ENCODE peak calls at places on chromosomes 7 and 10, in five cellular contexts. R is fibroblast of lung, I is BJ, A is ascending aorta, Z is choroid plexus epithelial cell. G is an unnamed sample.

GRCh38 chr10:75293456-75293840 is 57.7 kb upstream of the COMTD1 start:
- DNase-seq in R (peak; percentile 36), I (no peak), A (no peak), Z (no peak), G (no peak)

GRCh38 chr10:118106426-118106825 is 59.7 kb upstream of the RAB11FIP2 start:
- DNase-seq in R (peak; percentile 31), I (no peak), A (no peak), Z (peak; percentile 75), G (peak; percentile 32)

GRCh38 chr7:142885311-142886230 is at the start of gene TRPV6:
- DNase-seq in R (no peak), I (no peak), A (no peak), Z (no peak), G (no peak)

GRCh38 chr7:42976371-42976770 is 44.2 kb downstream of the MRPL32 start:
- DNase-seq in R (no peak), I (no peak), A (no peak), Z (no peak), G (no peak)

GRCh38 chr7:107582906-107583305 is 2.9 kb downstream of the BCAP29 start:
- DNase-seq in R (no peak), I (no peak), A (no peak), Z (peak; percentile 19), G (no peak)

GRCh38 chr7:107746006-107746405 is 2.1 kb downstream of the CBLL1 start:
- DNase-seq in R (no peak), I (no peak), A (no peak), Z (no peak), G (no peak)

GRCh38 chr7:1055084-1055450 is 10.7 kb downstream of the GPR146 start:
- DNase-seq in R (peak; percentile 73), I (no peak), A (no peak), Z (peak; percentile 90), G (peak; percentile 64)

GRCh38 chr10:13206546-13207443 is 27.4 kb downstream of the UCMA start:
- DNase-seq in R (peak; percentile 77), I (no peak), A (no peak), Z (peak; percentile 81), G (peak; percentile 55)

GRCh38 chr10:73785721-73786511 is 510 bp downstream of the ZSWIM8 start:
- DNase-seq in R (peak; percentile 45), I (no peak), A (no peak), Z (peak; percentile 64), G (peak; percentile 48)

GRCh38 chr10:42988517-42989395 is 88.1 kb upstream of the RET start:
- DNase-seq in R (no peak), I (no peak), A (no peak), Z (no peak), G (no peak)

GRCh38 chr10:10317151-10317550 is 700.5 kb upstream of the CELF2 start:
- DNase-seq in R (peak; percentile 35), I (no peak), A (no peak), Z (no peak), G (no peak)

GRCh38 chr7:116354546-116355422 is 144.4 kb downstream of the TES start:
- DNase-seq in R (peak; percentile 98), I (peak; percentile 97), A (no peak), Z (peak; percentile 97), G (peak; percentile 98)

DNA sequence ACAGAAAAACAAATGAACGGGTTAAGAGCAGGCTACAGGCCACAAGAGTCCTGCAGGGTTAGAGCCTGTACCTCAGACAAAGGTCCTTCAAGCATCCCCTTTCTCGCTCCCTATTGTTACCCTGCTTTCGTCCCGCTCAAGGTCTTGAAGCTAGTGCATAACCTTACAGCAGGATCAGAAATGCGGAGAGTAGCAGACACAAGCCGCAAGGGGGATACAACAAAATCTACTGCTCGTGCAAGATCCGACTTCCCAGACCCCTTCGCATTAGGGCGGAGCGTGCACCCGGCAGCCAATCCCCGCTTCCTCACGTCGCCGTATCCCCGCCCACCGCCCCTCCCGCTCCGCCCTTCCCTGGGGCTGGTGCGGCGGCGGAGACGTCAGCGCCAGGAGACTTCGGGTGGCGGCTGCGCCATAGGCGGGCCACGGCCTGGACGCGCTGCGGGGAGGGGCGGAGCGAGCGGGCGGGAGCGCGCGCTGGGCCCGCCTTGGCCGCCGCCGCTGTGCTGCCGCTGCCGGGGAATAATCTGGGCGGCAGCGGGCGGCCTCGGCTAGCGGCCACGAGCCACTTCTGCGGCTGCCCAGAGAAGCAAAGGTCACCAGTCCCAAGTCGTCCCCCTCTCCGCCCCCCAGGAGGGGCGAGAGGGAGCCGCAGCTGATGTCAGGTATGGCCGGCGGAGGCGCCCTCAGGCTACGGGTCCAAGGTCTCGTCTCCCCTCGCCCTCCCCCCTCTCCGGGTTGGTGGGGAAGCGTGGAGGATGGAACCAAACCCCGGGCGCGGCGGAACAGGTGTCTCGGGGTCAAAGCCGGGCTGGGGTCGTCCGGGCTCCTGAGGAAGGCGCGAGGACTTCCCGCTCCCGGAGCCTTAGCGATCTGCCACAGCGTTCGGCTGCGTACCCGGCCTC is at the start of gene C1GALT1:
- DNase-seq in R (peak; percentile 98), I (peak; percentile 90), A (peak; percentile 90), Z (peak; percentile 99), G (peak; percentile 99)
- TF ChIP-seq CTCF in R (peak; percentile 64), I (peak; percentile 62), A (peak; percentile 44), Z (peak; percentile 62), G (peak; percentile 57)

GRCh38 chr10:24206334-24206733 is 2.6 kb upstream of the KIAA1217 start:
- DNase-seq in R (no peak), I (no peak), A (no peak), Z (no peak), G (no peak)

GRCh38 chr10:24206926-24207701 is 1.8 kb upstream of the KIAA1217 start:
- DNase-seq in R (no peak), I (no peak), A (no peak), Z (no peak), G (no peak)

GRCh38 chr10:24208661-24209420 is at the start of gene KIAA1217:
- DNase-seq in R (peak; percentile 35), I (no peak), A (no peak), Z (peak; percentile 57), G (peak; percentile 61)

GRCh38 chr10:24209421-24209770 is 458 bp downstream of the KIAA1217 start:
- DNase-seq in R (peak; percentile 13), I (peak; percentile 19), A (no peak), Z (peak; percentile 47), G (no peak)

GRCh38 chr10:24207781-24208611 is 942 bp upstream of the KIAA1217 start:
- DNase-seq in R (peak; percentile 30), I (no peak), A (no peak), Z (peak; percentile 50), G (peak; percentile 42)
- H3K4me3 ChIP-seq in R (no peak overlapping the region), I (no peak overlapping the region), A (peak overlapping the region; percentile 66), Z (no peak overlapping the region), G (no peak overlapping the region)

DNA sequence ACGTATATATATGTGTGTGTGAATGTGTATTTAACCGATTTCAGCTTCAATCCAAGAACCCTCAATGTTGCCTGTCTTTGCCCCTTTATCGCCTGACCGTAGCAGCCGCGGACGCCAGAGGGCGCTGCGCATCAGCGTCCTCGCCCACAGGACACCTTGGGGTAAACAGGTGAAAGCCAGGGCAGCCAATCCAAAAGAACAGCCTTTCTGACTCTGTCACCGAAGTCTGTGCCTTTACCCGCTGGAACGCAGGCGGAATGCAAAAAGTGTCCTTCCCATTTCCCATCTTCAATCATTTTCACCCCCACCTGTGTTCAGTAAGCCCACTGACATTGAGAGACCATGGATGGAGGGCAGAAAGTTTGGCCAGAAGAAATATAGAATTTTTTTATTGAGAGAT is 3.6 kb downstream of the NXPH1 start:
- DNase-seq in R (peak; percentile 2), I (no peak), A (no peak), Z (peak; percentile 13), G (no peak)
- TF ChIP-seq CTCF in R (peak; percentile 61), I (peak; percentile 35), A (no peak), Z (peak; percentile 67), G (peak; percentile 70)

GRCh38 chr10:128211953-128212727 is 85.9 kb upstream of the MKI67 start:
- DNase-seq in R (peak; percentile 54), I (no peak), A (no peak), Z (peak; percentile 77), G (peak; percentile 37)
- H3K4me3 ChIP-seq in R (no peak overlapping the region), I (no peak overlapping the region), A (no peak overlapping the region), Z (peak overlapping the region; percentile 27), G (no peak overlapping the region)